ENCODE peak calls at places on chromosome 6, in six cellular contexts. S is heart left ventricle, D is progenitor cell of endocrine pancreas, C is psoas muscle, B is WTC11, L is A549. Z is an unnamed sample.

GRCh38 chr6:6803180-6803978 is 214.9 kb downstream of the LY86 start:
- DNase-seq in S (no peak), D (no peak), C (no peak), B (no peak), L (no peak), Z (peak; percentile 66)

GRCh38 chr6:71157350-71157749 is 131.3 kb upstream of the OGFRL1 start:
- DNase-seq in S (no peak), D (no peak), C (no peak), B (no peak), L (no peak), Z (no peak)

GRCh38 chr6:35984701-35985100 is 39.7 kb downstream of the SLC26A8 start:
- DNase-seq in S (no peak), D (no peak), C (no peak), B (no peak), L (no peak), Z (no peak)

GRCh38 chr6:20340056-20340455 is 61.6 kb upstream of the E2F3 start:
- DNase-seq in S (no peak), D (no peak), C (no peak), B (no peak), L (no peak), Z (no peak)

GRCh38 chr6:1088441-1089001 is 223.4 kb upstream of the FOXQ1 start:
- DNase-seq in S (no peak), D (no peak), C (no peak), B (no peak), L (no peak), Z (no peak)

GRCh38 chr6:32190946-32191677 is 1.1 kb upstream of the PBX2 start:
- DNase-seq in S (peak; percentile 32), D (no peak), C (no peak), B (no peak), L (no peak), Z (no peak)

GRCh38 chr6:156863504-156863903 is 86.3 kb downstream of the ARID1B start:
- DNase-seq in S (no peak), D (no peak), C (no peak), B (no peak), L (no peak), Z (no peak)

GRCh38 chr6:168166627-168167026 is 87.6 kb upstream of the FRMD1 start:
- DNase-seq in S (no peak), D (no peak), C (no peak), B (no peak), L (no peak), Z (no peak)

GRCh38 chr6:135230702-135231468 is 49.8 kb downstream of the MYB start:
- DNase-seq in S (no peak), D (no peak), C (no peak), B (no peak), L (no peak), Z (no peak)

GRCh38 chr6:36862164-36862847 is 12.3 kb downstream of the PPIL1 start:
- DNase-seq in S (no peak), D (no peak), C (no peak), B (no peak), L (no peak), Z (no peak)

GRCh38 chr6:43741829-43742228 is 28.2 kb upstream of the VEGFA start:
- DNase-seq in S (no peak), D (no peak), C (no peak), B (no peak), L (no peak), Z (no peak)

DNA sequence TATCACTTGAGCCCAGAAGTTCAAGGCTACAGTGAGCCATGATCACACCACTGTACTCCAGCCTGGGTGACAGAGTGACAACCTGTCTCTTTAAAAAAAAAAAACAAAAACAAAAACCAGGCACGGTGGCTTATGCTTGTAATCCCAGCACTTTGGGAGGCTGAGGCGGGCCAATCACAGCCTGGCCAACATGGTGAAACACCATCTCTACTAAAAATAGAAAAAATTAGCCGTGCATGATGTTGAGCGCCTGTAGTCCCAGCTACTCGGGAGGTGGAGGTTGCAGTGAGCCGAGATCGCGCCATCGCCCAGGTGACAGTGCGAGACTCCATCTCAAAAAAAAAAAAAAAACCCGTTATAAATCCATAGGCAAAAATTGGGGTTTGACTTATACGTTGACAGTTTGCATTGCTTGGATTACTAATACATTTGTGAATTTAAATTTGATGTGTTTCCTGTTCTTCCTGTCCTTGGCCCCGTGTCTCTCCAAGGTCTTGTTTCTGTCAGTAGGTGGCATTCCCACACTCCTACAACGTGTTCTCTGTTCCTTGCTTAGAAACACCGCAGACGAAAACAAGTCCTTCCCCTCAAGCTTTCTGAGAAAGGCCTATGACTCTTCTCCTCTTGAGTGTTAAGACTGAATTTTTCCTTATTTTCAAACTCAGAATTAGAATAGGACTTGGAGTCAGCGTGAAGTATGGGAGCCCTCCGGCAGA is 147.0 kb downstream of the DTNBP1 start:
- DNase-seq in S (no peak), D (no peak), C (no peak), B (no peak), L (no peak), Z (no peak)
- TF ChIP-seq CTCF in S (peak; percentile 17), D (no peak), C (no peak), B (no peak), L (no peak), Z (no peak)

GRCh38 chr6:136526196-136526930 is 23.9 kb downstream of the MAP7 start:
- DNase-seq in S (peak; percentile 50), D (peak; percentile 19), C (peak; percentile 53), B (peak; percentile 72), L (peak; percentile 72), Z (no peak)
- TF ChIP-seq CTCF in S (peak; percentile 18), D (peak; percentile 41), C (no peak), B (no peak), L (peak; percentile 12), Z (no peak)

DNA sequence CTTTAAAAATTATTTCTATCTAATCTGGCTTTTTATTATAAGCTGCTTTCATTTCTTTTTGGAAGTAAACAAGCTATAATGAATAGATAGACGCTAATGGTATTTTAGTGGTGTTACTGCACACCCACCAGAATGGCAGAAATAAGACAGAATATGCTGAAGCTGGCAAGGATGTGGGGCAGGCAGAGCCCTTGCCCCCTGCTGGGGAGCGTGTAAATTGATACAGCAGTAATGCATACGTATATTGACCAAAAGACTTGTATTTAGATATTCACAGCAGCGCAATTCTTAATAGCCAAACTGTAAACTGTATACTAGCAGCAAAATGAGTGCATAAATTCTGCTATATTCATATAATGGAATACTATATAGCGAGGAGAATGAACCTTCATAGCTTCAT is 35.3 kb downstream of the TMEM181 start:
- DNase-seq in S (no peak), D (no peak), C (no peak), B (no peak), L (no peak), Z (no peak)
- TF ChIP-seq CTCF in S (no peak), D (peak; percentile 52), C (no peak), B (no peak), L (no peak), Z (no peak)

GRCh38 chr6:152952045-152952444 is 30.8 kb downstream of the FBXO5 start:
- DNase-seq in S (no peak), D (no peak), C (no peak), B (no peak), L (no peak), Z (no peak)

GRCh38 chr6:152954443-152954842 is 28.4 kb downstream of the FBXO5 start:
- DNase-seq in S (no peak), D (no peak), C (no peak), B (no peak), L (no peak), Z (no peak)

GRCh38 chr6:152950240-152950639 is 32.6 kb downstream of the FBXO5 start:
- DNase-seq in S (no peak), D (no peak), C (no peak), B (no peak), L (no peak), Z (no peak)

GRCh38 chr6:152948150-152948768 is 34.6 kb downstream of the FBXO5 start:
- DNase-seq in S (no peak), D (no peak), C (no peak), B (no peak), L (peak; percentile 7), Z (peak; percentile 34)

DNA sequence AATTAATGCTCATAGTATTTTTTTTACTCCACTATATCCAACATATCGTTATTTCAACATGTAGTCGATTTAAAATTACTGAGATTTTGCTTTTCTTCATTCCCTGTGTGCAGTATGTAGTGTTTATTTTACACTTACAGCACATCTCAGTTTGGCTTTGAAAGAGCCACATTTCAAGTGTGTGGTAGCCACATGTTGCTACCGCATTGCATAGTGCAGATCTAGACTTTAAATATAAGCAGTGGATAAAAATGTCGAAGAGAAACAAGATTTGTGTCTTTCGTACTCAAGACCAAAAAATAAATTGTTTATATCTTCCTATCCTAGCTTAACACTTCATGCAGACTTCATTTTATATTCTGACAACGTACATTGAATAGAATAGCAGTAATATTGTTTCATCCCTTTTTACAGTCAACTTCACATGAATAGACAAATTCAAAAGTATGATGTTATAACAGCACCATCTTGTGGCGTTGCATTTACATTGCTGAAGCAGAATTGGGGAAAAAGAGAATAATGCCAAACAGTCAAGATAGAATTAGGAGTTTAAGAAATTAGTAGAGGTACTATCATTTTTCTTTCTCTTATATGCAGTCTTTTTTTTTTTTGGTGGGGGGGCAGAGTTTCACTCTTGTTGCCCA is 29.9 kb downstream of the FBXO5 start:
- DNase-seq in S (no peak), D (no peak), C (no peak), B (no peak), L (peak; percentile 15), Z (peak; percentile 31)
- TF ChIP-seq CTCF in S (peak; percentile 46), D (peak; percentile 64), C (peak; percentile 30), B (no peak), L (peak; percentile 57), Z (peak; percentile 69)

DNA sequence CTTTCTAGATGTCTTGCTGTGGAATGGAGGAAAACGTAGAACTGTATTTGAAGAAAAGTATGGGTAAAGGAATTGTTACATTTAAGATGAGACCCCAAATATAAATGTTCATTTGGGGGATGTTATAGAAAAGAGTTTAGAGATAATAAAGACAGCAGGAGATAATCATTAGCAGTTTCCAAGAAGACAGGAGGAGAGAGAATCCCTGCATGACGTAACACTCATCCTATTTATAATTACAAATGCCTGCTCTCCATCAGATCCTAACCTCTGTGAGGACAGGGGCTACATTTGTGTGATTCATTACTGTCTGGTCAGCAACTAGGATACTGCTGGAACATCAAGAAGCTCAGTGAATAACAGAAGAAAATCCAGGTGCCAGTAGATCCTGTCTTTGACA is 133.0 kb upstream of the HDDC2 start:
- DNase-seq in S (no peak), D (no peak), C (no peak), B (no peak), L (no peak), Z (no peak)
- TF ChIP-seq CTCF in S (no peak), D (no peak), C (no peak), B (no peak), L (no peak), Z (no peak)

DNA sequence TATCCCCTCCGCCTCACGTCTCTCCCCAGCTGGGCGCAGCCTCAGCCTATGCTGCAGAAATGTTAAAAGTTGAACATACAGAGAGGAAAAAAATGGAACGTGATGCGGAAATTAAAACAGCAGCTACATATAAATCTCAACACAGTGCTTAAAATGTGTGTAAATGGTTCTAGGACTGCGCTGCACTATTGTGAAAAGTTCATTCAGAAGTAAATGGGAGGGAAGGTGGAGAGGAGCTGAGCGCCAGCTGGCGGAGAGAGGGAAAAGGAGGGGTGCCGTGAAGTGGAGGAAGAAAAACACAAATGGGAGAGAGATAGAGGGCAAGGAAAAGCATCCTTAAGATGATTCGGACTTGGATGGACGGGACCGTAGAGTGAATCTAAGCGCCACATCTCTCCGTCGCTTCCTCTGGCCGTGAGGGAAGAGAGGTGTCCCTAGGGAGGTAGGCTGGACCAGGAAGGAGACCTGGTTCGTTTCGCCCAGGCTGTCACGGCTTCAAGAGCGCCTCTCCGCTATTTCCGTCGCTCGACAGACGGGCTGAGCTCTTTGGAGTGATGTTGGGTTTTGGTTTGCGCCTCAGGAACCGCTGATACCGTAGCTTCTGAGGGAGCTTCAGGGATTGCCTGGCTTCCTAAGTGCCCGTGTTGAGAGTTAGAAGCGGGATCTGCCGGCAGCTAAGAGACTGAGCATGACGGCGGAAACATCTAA is 113.7 kb downstream of the TRIM27 start:
- DNase-seq in S (no peak), D (no peak), C (no peak), B (no peak), L (no peak), Z (no peak)
- TF ChIP-seq CTCF in S (no peak), D (no peak), C (no peak), B (no peak), L (peak; percentile 41), Z (no peak)

Z was measured in GM13977.